ENCODE peak calls at places on chromosome 5, in nine cellular contexts. One of them, this sample, is unnamed.
A peak's percentile ranks its signal among the peaks of the same experiment; 100 is the strongest.

GRCh38 chr5:36378551-36378950 is 76.8 kb upstream of the RANBP3L start:
- DNase-seq in activated CD4-positive, alpha-beta T cell treated with anti-CD3 and anti-CD28 coated beads, Interleukin-2, amount 50 U/mL, for 48 hours: no peak
- DNase-seq in stimulated activated naive CD4-positive, alpha-beta T cell: no peak
- DNase-seq in gastrocnemius medialis: no peak
- DNase-seq in mesothelial cell of epicardium: no peak
- DNase-seq in pancreas: no peak
- DNase-seq in GM20000: no peak
- DNase-seq in non-pigmented ciliary epithelial cell: no peak
- DNase-seq in stimulated activated CD8-positive, alpha-beta memory T cell treated with anti-CD3 and anti-CD28 coated beads, Interleukin-15, amount 100 ng/mL, for 4 hours: no peak
- DNase-seq in this sample: peak; percentile 30

GRCh38 chr5:1064383-1065142 is 47.3 kb downstream of the SLC12A7 start:
- DNase-seq in activated CD4-positive, alpha-beta T cell treated with anti-CD3 and anti-CD28 coated beads, Interleukin-2, amount 50 U/mL, for 48 hours: no peak
- DNase-seq in stimulated activated naive CD4-positive, alpha-beta T cell: no peak
- DNase-seq in gastrocnemius medialis: no peak
- DNase-seq in mesothelial cell of epicardium: no peak
- DNase-seq in pancreas: no peak
- DNase-seq in GM20000: no peak
- DNase-seq in non-pigmented ciliary epithelial cell: no peak
- DNase-seq in stimulated activated CD8-positive, alpha-beta memory T cell treated with anti-CD3 and anti-CD28 coated beads, Interleukin-15, amount 100 ng/mL, for 4 hours: no peak
- DNase-seq in this sample: no peak

GRCh38 chr5:172904643-172905345 is 54.4 kb upstream of the RPL26L1 start:
- DNase-seq in activated CD4-positive, alpha-beta T cell treated with anti-CD3 and anti-CD28 coated beads, Interleukin-2, amount 50 U/mL, for 48 hours: no peak
- DNase-seq in stimulated activated naive CD4-positive, alpha-beta T cell: no peak
- DNase-seq in gastrocnemius medialis: peak; percentile 81
- DNase-seq in mesothelial cell of epicardium: peak; percentile 52
- DNase-seq in pancreas: peak; percentile 98
- DNase-seq in GM20000: no peak
- DNase-seq in non-pigmented ciliary epithelial cell: no peak
- DNase-seq in stimulated activated CD8-positive, alpha-beta memory T cell treated with anti-CD3 and anti-CD28 coated beads, Interleukin-15, amount 100 ng/mL, for 4 hours: no peak
- DNase-seq in this sample: peak; percentile 61

GRCh38 chr5:172370648-172371248 is 83.6 kb downstream of the SH3PXD2B start:
- DNase-seq in activated CD4-positive, alpha-beta T cell treated with anti-CD3 and anti-CD28 coated beads, Interleukin-2, amount 50 U/mL, for 48 hours: peak; percentile 68
- DNase-seq in stimulated activated naive CD4-positive, alpha-beta T cell: no peak
- DNase-seq in gastrocnemius medialis: no peak
- DNase-seq in mesothelial cell of epicardium: no peak
- DNase-seq in pancreas: no peak
- DNase-seq in GM20000: peak; percentile 34
- DNase-seq in non-pigmented ciliary epithelial cell: no peak
- DNase-seq in stimulated activated CD8-positive, alpha-beta memory T cell treated with anti-CD3 and anti-CD28 coated beads, Interleukin-15, amount 100 ng/mL, for 4 hours: no peak
- DNase-seq in this sample: peak; percentile 54

GRCh38 chr5:157506981-157507780 is 47.2 kb downstream of the NIPAL4 start:
- DNase-seq in activated CD4-positive, alpha-beta T cell treated with anti-CD3 and anti-CD28 coated beads, Interleukin-2, amount 50 U/mL, for 48 hours: no peak
- DNase-seq in stimulated activated naive CD4-positive, alpha-beta T cell: no peak
- DNase-seq in gastrocnemius medialis: no peak
- DNase-seq in mesothelial cell of epicardium: no peak
- DNase-seq in pancreas: no peak
- DNase-seq in GM20000: no peak
- DNase-seq in non-pigmented ciliary epithelial cell: no peak
- DNase-seq in stimulated activated CD8-positive, alpha-beta memory T cell treated with anti-CD3 and anti-CD28 coated beads, Interleukin-15, amount 100 ng/mL, for 4 hours: no peak
- DNase-seq in this sample: peak; percentile 33

GRCh38 chr5:52997424-52997823 is 8.3 kb downstream of the ITGA2 start:
- DNase-seq in activated CD4-positive, alpha-beta T cell treated with anti-CD3 and anti-CD28 coated beads, Interleukin-2, amount 50 U/mL, for 48 hours: no peak
- DNase-seq in stimulated activated naive CD4-positive, alpha-beta T cell: no peak
- DNase-seq in gastrocnemius medialis: no peak
- DNase-seq in mesothelial cell of epicardium: no peak
- DNase-seq in pancreas: no peak
- DNase-seq in GM20000: no peak
- DNase-seq in non-pigmented ciliary epithelial cell: no peak
- DNase-seq in stimulated activated CD8-positive, alpha-beta memory T cell treated with anti-CD3 and anti-CD28 coated beads, Interleukin-15, amount 100 ng/mL, for 4 hours: no peak
- DNase-seq in this sample: no peak

GRCh38 chr5:149797897-149798296 is 67.8 kb downstream of the PPARGC1B start:
- DNase-seq in activated CD4-positive, alpha-beta T cell treated with anti-CD3 and anti-CD28 coated beads, Interleukin-2, amount 50 U/mL, for 48 hours: no peak
- DNase-seq in stimulated activated naive CD4-positive, alpha-beta T cell: no peak
- DNase-seq in gastrocnemius medialis: no peak
- DNase-seq in mesothelial cell of epicardium: no peak
- DNase-seq in pancreas: no peak
- DNase-seq in GM20000: no peak
- DNase-seq in non-pigmented ciliary epithelial cell: no peak
- DNase-seq in stimulated activated CD8-positive, alpha-beta memory T cell treated with anti-CD3 and anti-CD28 coated beads, Interleukin-15, amount 100 ng/mL, for 4 hours: no peak
- DNase-seq in this sample: no peak

GRCh38 chr5:170434953-170435605 is 45.9 kb upstream of the KCNMB1 start:
- DNase-seq in activated CD4-positive, alpha-beta T cell treated with anti-CD3 and anti-CD28 coated beads, Interleukin-2, amount 50 U/mL, for 48 hours: peak; percentile 60
- DNase-seq in stimulated activated naive CD4-positive, alpha-beta T cell: peak; percentile 32
- DNase-seq in gastrocnemius medialis: peak; percentile 23
- DNase-seq in mesothelial cell of epicardium: peak; percentile 81
- DNase-seq in pancreas: peak; percentile 27
- DNase-seq in GM20000: peak; percentile 69
- DNase-seq in non-pigmented ciliary epithelial cell: no peak
- DNase-seq in stimulated activated CD8-positive, alpha-beta memory T cell treated with anti-CD3 and anti-CD28 coated beads, Interleukin-15, amount 100 ng/mL, for 4 hours: peak; percentile 8
- DNase-seq in this sample: peak; percentile 77

GRCh38 chr5:111737716-111738115 is 19.3 kb downstream of the NREP start:
- DNase-seq in activated CD4-positive, alpha-beta T cell treated with anti-CD3 and anti-CD28 coated beads, Interleukin-2, amount 50 U/mL, for 48 hours: no peak
- DNase-seq in stimulated activated naive CD4-positive, alpha-beta T cell: no peak
- DNase-seq in gastrocnemius medialis: no peak
- DNase-seq in mesothelial cell of epicardium: no peak
- DNase-seq in pancreas: no peak
- DNase-seq in GM20000: no peak
- DNase-seq in non-pigmented ciliary epithelial cell: no peak
- DNase-seq in stimulated activated CD8-positive, alpha-beta memory T cell treated with anti-CD3 and anti-CD28 coated beads, Interleukin-15, amount 100 ng/mL, for 4 hours: no peak
- DNase-seq in this sample: peak; percentile 73

GRCh38 chr5:158212915-158213314 is 354.0 kb upstream of the CLINT1 start:
- DNase-seq in activated CD4-positive, alpha-beta T cell treated with anti-CD3 and anti-CD28 coated beads, Interleukin-2, amount 50 U/mL, for 48 hours: no peak
- DNase-seq in stimulated activated naive CD4-positive, alpha-beta T cell: no peak
- DNase-seq in gastrocnemius medialis: no peak
- DNase-seq in mesothelial cell of epicardium: no peak
- DNase-seq in pancreas: no peak
- DNase-seq in GM20000: no peak
- DNase-seq in non-pigmented ciliary epithelial cell: no peak
- DNase-seq in stimulated activated CD8-positive, alpha-beta memory T cell treated with anti-CD3 and anti-CD28 coated beads, Interleukin-15, amount 100 ng/mL, for 4 hours: no peak
- DNase-seq in this sample: peak; percentile 14

GRCh38 chr5:144276034-144276822 is 105.6 kb downstream of the KCTD16 start:
- DNase-seq in activated CD4-positive, alpha-beta T cell treated with anti-CD3 and anti-CD28 coated beads, Interleukin-2, amount 50 U/mL, for 48 hours: no peak
- DNase-seq in stimulated activated naive CD4-positive, alpha-beta T cell: no peak
- DNase-seq in gastrocnemius medialis: no peak
- DNase-seq in mesothelial cell of epicardium: no peak
- DNase-seq in pancreas: no peak
- DNase-seq in GM20000: no peak
- DNase-seq in non-pigmented ciliary epithelial cell: peak; percentile 11
- DNase-seq in stimulated activated CD8-positive, alpha-beta memory T cell treated with anti-CD3 and anti-CD28 coated beads, Interleukin-15, amount 100 ng/mL, for 4 hours: no peak
- DNase-seq in this sample: peak; percentile 83

This sample was measured in adipocyte.